ENCODE peak calls at places on chromosome 1, in ten cellular contexts. T is activated naive CD4-positive, alpha-beta T cell; C is Right ventricle myocardium superior; Y is HCT116; S is AG08396; N is D341Med; W is stimulated activated CD8-positive, alpha-beta memory T cell treated with anti-CD3 and anti-CD28 coated beads, Interleukin-4, amount 100 ng/mL, for 48 hours; K is left ventricle myocardium superior; I is HT1080; Z is neural progenitor cell. O is an unnamed sample.

GRCh38 chr1:221241592-221241991 is 362.3 kb downstream of the HLX start:
- DNase-seq in T (no peak), C (no peak), Y (no peak), S (no peak), N (no peak), W (no peak), K (no peak), I (no peak), Z (no peak), O (no peak)

GRCh38 chr1:187551061-187551460 is 722.3 kb downstream of the PLA2G4A start:
- DNase-seq in T (no peak), C (no peak), Y (no peak), S (no peak), N (no peak), W (no peak), K (no peak), I (no peak), Z (no peak), O (no peak)

GRCh38 chr1:15919316-15919715 is 56.6 kb downstream of the ZBTB17 start:
- DNase-seq in T (no peak), C (no peak), Y (no peak), S (peak; percentile 40), N (no peak), W (peak; percentile 78), K (no peak), I (peak; percentile 82), Z (no peak), O (no peak)

GRCh38 chr1:169144941-169145626 is 38.6 kb downstream of the ATP1B1 start:
- DNase-seq in T (no peak), C (no peak), Y (no peak), S (no peak), N (no peak), W (no peak), K (no peak), I (no peak), Z (no peak), O (no peak)

GRCh38 chr1:115595279-115596079 is 46.3 kb upstream of the VANGL1 start:
- DNase-seq in T (peak; percentile 29), C (peak; percentile 93), Y (peak; percentile 68), S (peak; percentile 83), N (peak; percentile 83), W (peak; percentile 85), K (peak; percentile 92), I (peak; percentile 92), Z (peak; percentile 87), O (peak; percentile 26)

GRCh38 chr1:42484382-42484781 is 21.3 kb downstream of the CCDC30 start:
- DNase-seq in T (no peak), C (no peak), Y (no peak), S (peak; percentile 36), N (no peak), W (no peak), K (no peak), I (peak; percentile 87), Z (peak; percentile 29), O (no peak)

GRCh38 chr1:23126801-23127200 is 41.9 kb downstream of the LUZP1 start:
- DNase-seq in T (no peak), C (no peak), Y (no peak), S (peak; percentile 28), N (no peak), W (no peak), K (no peak), I (no peak), Z (no peak), O (no peak)

GRCh38 chr1:230208619-230209261 is 141.7 kb downstream of the GALNT2 start:
- DNase-seq in T (no peak), C (no peak), Y (no peak), S (no peak), N (no peak), W (peak; percentile 65), K (no peak), I (peak; percentile 10), Z (no peak), O (no peak)

GRCh38 chr1:12013317-12013588 is 6.0 kb upstream of the MIIP start:
- DNase-seq in T (no peak), C (no peak), Y (no peak), S (no peak), N (no peak), W (no peak), K (no peak), I (no peak), Z (no peak), O (no peak)

GRCh38 chr1:36520056-36520455 is 37.3 kb upstream of the CSF3R start:
- DNase-seq in T (no peak), C (no peak), Y (no peak), S (no peak), N (no peak), W (no peak), K (no peak), I (no peak), Z (peak; percentile 29), O (no peak)

GRCh38 chr1:41626616-41627375 is 142.3 kb upstream of the EDN2 start:
- DNase-seq in T (no peak), C (no peak), Y (peak; percentile 19), S (no peak), N (no peak), W (peak; percentile 78), K (no peak), I (peak; percentile 78), Z (no peak), O (no peak)

GRCh38 chr1:53145619-53145941 is 3.1 kb upstream of the SLC1A7 start:
- DNase-seq in T (no peak), C (no peak), Y (no peak), S (no peak), N (no peak), W (no peak), K (no peak), I (no peak), Z (no peak), O (no peak)